ENCODE peak calls at places on chromosomes 16 and 17, in five cellular contexts. K, N, Y, B and R are unnamed samples.

GRCh38 chr17:80678621-80679020 is 134.0 kb downstream of the RPTOR start:
- DNase-seq in K (no peak), N (no peak), Y (no peak), B (peak; percentile 40), R (peak; percentile 57)

GRCh38 chr17:40458001-40458791 is 14.9 kb downstream of the IGFBP4 start:
- DNase-seq in K (peak; percentile 65), N (no peak), Y (no peak), B (peak; percentile 94), R (peak; percentile 68)

GRCh38 chr17:9941305-9941704 is 36.2 kb upstream of the RCVRN start:
- DNase-seq in K (no peak), N (no peak), Y (no peak), B (no peak), R (no peak)

GRCh38 chr16:66366433-66367299 is at the start of gene CDH5:
- DNase-seq in K (peak; percentile 74), N (no peak), Y (no peak), B (peak; percentile 9), R (peak; percentile 71)

GRCh38 chr17:15261818-15262290 is 3.3 kb downstream of the PMP22 start:
- DNase-seq in K (peak; percentile 41), N (no peak), Y (no peak), B (peak; percentile 60), R (no peak)

GRCh38 chr17:19448341-19449268 is 37.6 kb downstream of the RNF112 start:
- DNase-seq in K (peak; percentile 69), N (no peak), Y (no peak), B (peak; percentile 95), R (peak; percentile 56)

GRCh38 chr17:11598274-11599221 is at the start of gene DNAH9:
- DNase-seq in K (peak; percentile 99), N (peak; percentile 60), Y (peak; percentile 97), B (peak; percentile 64), R (peak; percentile 82)

GRCh38 chr16:66904846-66905632 is 13.6 kb downstream of the CDH16 start:
- DNase-seq in K (no peak), N (no peak), Y (no peak), B (no peak), R (no peak)

GRCh38 chr17:10649602-10650001 is 7.5 kb downstream of the MYH3 start:
- DNase-seq in K (no peak), N (no peak), Y (no peak), B (no peak), R (no peak)

GRCh38 chr16:952321-952720 is 18.5 kb downstream of the LMF1 start:
- DNase-seq in K (no peak), N (no peak), Y (no peak), B (no peak), R (no peak)

GRCh38 chr17:13921841-13922776 is 147.2 kb upstream of the COX10 start:
- DNase-seq in K (no peak), N (no peak), Y (no peak), B (no peak), R (no peak)

GRCh38 chr16:16817203-16817602 is 438.3 kb downstream of the NPIPA7 start:
- DNase-seq in K (no peak), N (no peak), Y (no peak), B (no peak), R (no peak)

GRCh38 chr17:18920911-18921441 is 31.0 kb upstream of the SLC5A10 start:
- DNase-seq in K (no peak), N (peak; percentile 31), Y (no peak), B (peak; percentile 56), R (no peak)

GRCh38 chr16:64051826-64052225 is 1070.0 kb downstream of the CDH11 start:
- DNase-seq in K (no peak), N (no peak), Y (peak; percentile 4), B (peak; percentile 33), R (no peak)

GRCh38 chr16:88622125-88622524 is 16.2 kb upstream of the IL17C start:
- DNase-seq in K (no peak), N (no peak), Y (no peak), B (no peak), R (no peak)

GRCh38 chr16:86396918-86397317 is 113.4 kb upstream of the FOXF1 start:
- DNase-seq in K (no peak), N (no peak), Y (no peak), B (peak; percentile 94), R (peak; percentile 99)

GRCh38 chr17:55852734-55853133 is 101.9 kb downstream of the PCTP start:
- DNase-seq in K (no peak), N (no peak), Y (no peak), B (no peak), R (no peak)

GRCh38 chr17:34820166-34820920 is 140.9 kb downstream of the CCT6B start:
- DNase-seq in K (no peak), N (no peak), Y (no peak), B (no peak), R (no peak)

GRCh38 chr16:67417333-67418061 is 1.2 kb upstream of the ZDHHC1 start:
- DNase-seq in K (no peak), N (no peak), Y (no peak), B (no peak), R (no peak)

GRCh38 chr17:46977750-46978488 is 1.1 kb downstream of the RPRML start:
- DNase-seq in K (no peak), N (no peak), Y (no peak), B (peak; percentile 12), R (no peak)

GRCh38 chr16:82629441-82630027 is 2.8 kb downstream of the CDH13 start:
- DNase-seq in K (no peak), N (no peak), Y (no peak), B (peak; percentile 83), R (peak; percentile 35)

GRCh38 chr17:49015179-49015923 is 18.2 kb downstream of the IGF2BP1 start:
- DNase-seq in K (no peak), N (no peak), Y (no peak), B (no peak), R (no peak)

GRCh38 chr17:2713881-2714280 is 2.3 kb upstream of the CLUH start:
- DNase-seq in K (no peak), N (no peak), Y (no peak), B (no peak), R (no peak)

GRCh38 chr16:85564277-85565051 is 48.7 kb upstream of the GSE1 start:
- DNase-seq in K (no peak), N (no peak), Y (no peak), B (no peak), R (no peak)

GRCh38 chr17:73686126-73686525 is 41.9 kb upstream of the SDK2 start:
- DNase-seq in K (no peak), N (no peak), Y (no peak), B (no peak), R (no peak)

GRCh38 chr17:77423589-77424451 is 283.1 kb downstream of the SEC14L1 start:
- DNase-seq in K (peak; percentile 96), N (no peak), Y (no peak), B (peak; percentile 97), R (peak; percentile 99)

GRCh38 chr16:70495425-70496182 is 27.8 kb downstream of the COG4 start:
- DNase-seq in K (no peak), N (no peak), Y (no peak), B (no peak), R (no peak)

GRCh38 chr17:2102931-2103398 is 48.1 kb downstream of the HIC1 start:
- DNase-seq in K (no peak), N (no peak), Y (no peak), B (peak; percentile 64), R (peak; percentile 59)

GRCh38 chr17:81536299-81537290 is 8.4 kb downstream of the FSCN2 start:
- DNase-seq in K (no peak), N (no peak), Y (no peak), B (peak; percentile 47), R (no peak)

GRCh38 chr17:38403491-38403890 is 24.8 kb upstream of the ARHGAP23 start:
- DNase-seq in K (no peak), N (no peak), Y (no peak), B (peak; percentile 45), R (no peak)

GRCh38 chr16:30893082-30893743 is 664 bp downstream of the BCL7C start:
- DNase-seq in K (no peak), N (peak; percentile 38), Y (no peak), B (peak; percentile 9), R (peak; percentile 32)

GRCh38 chr17:59154335-59154720 is 658 bp downstream of the SKA2 start:
- DNase-seq in K (peak; percentile 37), N (peak; percentile 33), Y (peak; percentile 48), B (peak; percentile 80), R (peak; percentile 59)

GRCh38 chr16:74829637-74830036 is 55.0 kb upstream of the FA2H start:
- DNase-seq in K (no peak), N (no peak), Y (no peak), B (no peak), R (no peak)

GRCh38 chr16:55138298-55138697 is 185.7 kb upstream of the IRX6 start:
- DNase-seq in K (no peak), N (no peak), Y (no peak), B (no peak), R (no peak)

GRCh38 chr17:82849076-82849945 is 9.5 kb upstream of the ZNF750 start:
- DNase-seq in K (no peak), N (no peak), Y (no peak), B (no peak), R (no peak)
- H3K9me3 ChIP-seq in K (no peaks in the 10 kb centered on the region), N (no peaks in the 10 kb centered on the region), Y (peaks cover 5% of the 10 kb centered on the region), B (no peaks in the 10 kb centered on the region), R (no peaks in the 10 kb centered on the region)

GRCh38 chr17:62587554-62587953 is 39.9 kb upstream of the MRC2 start:
- DNase-seq in K (no peak), N (no peak), Y (no peak), B (no peak), R (no peak)
- H3K36me3 ChIP-seq in K (no peaks in the 10 kb centered on the region), N (peaks cover 70% of the 10 kb centered on the region), Y (peaks cover 11% of the 10 kb centered on the region), B (peaks cover 43% of the 10 kb centered on the region), R (peaks cover 50% of the 10 kb centered on the region)

GRCh38 chr16:71870818-71871217 is 13.2 kb downstream of the ZNF821 start:
- DNase-seq in K (no peak), N (no peak), Y (no peak), B (no peak), R (no peak)
- H3K4me3 ChIP-seq in K (no peak overlapping the region), N (no peak overlapping the region), Y (no peak overlapping the region), B (no peak overlapping the region), R (no peak overlapping the region)

GRCh38 chr16:35319536-35320192 is 1860.3 kb downstream of the TP53TG3F start:
- DNase-seq in K (no peak), N (no peak), Y (no peak), B (no peak), R (no peak)
- H3K9me3 ChIP-seq in K (no peaks in the 10 kb centered on the region), N (no peaks in the 10 kb centered on the region), Y (no peaks in the 10 kb centered on the region), B (no peaks in the 10 kb centered on the region), R (no peaks in the 10 kb centered on the region)

DNA sequence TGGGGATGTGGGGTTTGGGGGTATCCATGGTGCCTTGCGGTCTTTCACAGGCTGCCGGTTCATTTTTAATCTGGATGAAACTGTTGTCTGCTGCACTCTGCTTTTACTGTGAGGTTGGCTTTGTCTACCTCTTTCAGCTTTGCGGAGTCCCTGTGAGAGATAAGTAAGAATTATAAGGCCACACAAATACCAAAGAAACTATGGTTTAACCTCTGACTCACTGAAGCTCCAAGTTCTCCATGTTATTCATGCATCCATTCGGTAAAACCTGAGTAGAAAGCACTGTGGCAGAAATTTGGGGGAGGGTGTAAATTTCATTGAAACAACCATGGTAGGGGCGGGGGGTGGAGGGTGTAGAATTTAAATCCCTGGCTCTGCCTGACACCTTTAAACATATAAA is 30.5 kb downstream of the KIAA0753 start:
- DNase-seq in K (no peak), N (no peak), Y (no peak), B (no peak), R (no peak)
- H3K36me3 ChIP-seq in K (no peaks in the 10 kb centered on the region), N (peaks cover 64% of the 10 kb centered on the region), Y (peaks cover 26% of the 10 kb centered on the region), B (peaks cover 37% of the 10 kb centered on the region), R (peaks cover 25% of the 10 kb centered on the region)

GRCh38 chr17:83052241-83052564 is 27.2 kb upstream of the METRNL start:
- DNase-seq in K (no peak), N (no peak), Y (no peak), B (no peak), R (no peak)
- H3K4me3 ChIP-seq in K (peak overlapping the region; percentile 61), N (peak overlapping the region; percentile 87), Y (peak overlapping the region; percentile 73), B (peak overlapping the region; percentile 58), R (peak overlapping the region; percentile 35)